ENCODE peak calls at places on chromosomes 11 and 22, in eight cellular contexts. T is BJ; C is substantia nigra; X is CD4-positive, CD25-positive, alpha-beta regulatory T cell; P is mucosa of descending colon; D is astrocyte of the hippocampus; V is A673; I is stimulated activated CD4-positive, alpha-beta T cell treated with anti-CD3 and anti-CD28 coated beads, Interleukin-2, amount 100 ng/mL, for 48 hours. H is an unnamed sample.

GRCh38 chr22:40345801-40346177 is 511 bp upstream of the ADSL start:
- DNase-seq in T (no peak), C (no peak), X (peak), P (peak), D (no peak), V (peak), I (peak), H (peak)

GRCh38 chr22:35892192-35892591 is 136.4 kb downstream of the RBFOX2 start:
- DNase-seq in T (no peak), C (no peak), X (no peak), P (no peak), D (peak), V (peak), I (no peak), H (no peak)

GRCh38 chr11:83293436-83293732 is 7.2 kb upstream of the CCDC90B start:
- DNase-seq in T (no peak), C (no peak), X (no peak), P (no peak), D (no peak), V (no peak), I (no peak), H (no peak)

GRCh38 chr11:118699508-118700220 is 20.2 kb upstream of the TREH start:
- DNase-seq in T (no peak), C (no peak), X (peak), P (no peak), D (no peak), V (no peak), I (no peak), H (peak)

GRCh38 chr11:117912497-117912896 is 16.7 kb downstream of the TMPRSS13 start:
- DNase-seq in T (no peak), C (no peak), X (no peak), P (no peak), D (no peak), V (no peak), I (no peak), H (no peak)

GRCh38 chr11:123158609-123159008 is 36.4 kb downstream of the CLMP start:
- DNase-seq in T (no peak), C (no peak), X (no peak), P (no peak), D (no peak), V (no peak), I (no peak), H (no peak)

GRCh38 chr11:2210366-2211112 is 38.9 kb upstream of the TH start:
- DNase-seq in T (no peak), C (no peak), X (no peak), P (no peak), D (no peak), V (no peak), I (no peak), H (no peak)

GRCh38 chr22:35539487-35539886 is 1.1 kb upstream of the RASD2 start:
- DNase-seq in T (no peak), C (no peak), X (no peak), P (no peak), D (no peak), V (no peak), I (no peak), H (no peak)

GRCh38 chr11:1453611-1454386 is 32.8 kb downstream of the MOB2 start:
- DNase-seq in T (no peak), C (no peak), X (peak), P (no peak), D (no peak), V (no peak), I (no peak), H (peak)

GRCh38 chr11:78330361-78330760 is 87.3 kb downstream of the GAB2 start:
- DNase-seq in T (no peak), C (no peak), X (no peak), P (no peak), D (no peak), V (no peak), I (no peak), H (no peak)

GRCh38 chr11:13663631-13664071 is 4.8 kb upstream of the FAR1 start:
- DNase-seq in T (no peak), C (no peak), X (no peak), P (no peak), D (peak), V (no peak), I (no peak), H (no peak)

GRCh38 chr11:132312616-132313210 is 942.3 kb downstream of the NTM start:
- DNase-seq in T (no peak), C (no peak), X (no peak), P (no peak), D (peak), V (peak), I (no peak), H (no peak)

GRCh38 chr11:44761546-44761961 is 34.8 kb downstream of the TSPAN18 start:
- DNase-seq in T (no peak), C (no peak), X (no peak), P (no peak), D (no peak), V (no peak), I (no peak), H (no peak)

GRCh38 chr22:44133161-44133560 is 47.6 kb upstream of the PARVG start:
- DNase-seq in T (no peak), C (no peak), X (no peak), P (no peak), D (peak), V (no peak), I (no peak), H (no peak)